ENCODE peak calls at places on chromosome 13, in five cellular contexts. One of them, this sample, is unnamed.

GRCh38 chr13:75836441-75836840 is 200.3 kb downstream of the LMO7 start:
- DNase-seq in CD8-positive, alpha-beta T cell: no peak
- DNase-seq in fibroblast of pulmonary artery: no peak
- DNase-seq in neural progenitor cell: no peak
- DNase-seq in mucosa of descending colon: peak; percentile 52
- DNase-seq in this sample: no peak

GRCh38 chr13:74117207-74117705 is 16.9 kb downstream of the KLF12 start:
- DNase-seq in neural progenitor cell: no peak
- DNase-seq in CD8-positive, alpha-beta T cell: no peak
- DNase-seq in fibroblast of pulmonary artery: no peak
- DNase-seq in mucosa of descending colon: no peak
- DNase-seq in this sample: no peak

GRCh38 chr13:74166286-74166685 is 32.1 kb upstream of the KLF12 start:
- DNase-seq in CD8-positive, alpha-beta T cell: no peak
- DNase-seq in neural progenitor cell: no peak
- DNase-seq in mucosa of descending colon: no peak
- DNase-seq in fibroblast of pulmonary artery: no peak
- DNase-seq in this sample: no peak

GRCh38 chr13:23321534-23322241 is 111.8 kb downstream of the SACS start:
- DNase-seq in mucosa of descending colon: peak; percentile 17
- DNase-seq in CD8-positive, alpha-beta T cell: no peak
- DNase-seq in neural progenitor cell: no peak
- DNase-seq in fibroblast of pulmonary artery: peak; percentile 95
- DNase-seq in this sample: peak; percentile 92

GRCh38 chr13:25881946-25882574 is 169.8 kb downstream of the SHISA2 start:
- DNase-seq in CD8-positive, alpha-beta T cell: no peak
- DNase-seq in fibroblast of pulmonary artery: no peak
- DNase-seq in neural progenitor cell: peak; percentile 91
- DNase-seq in mucosa of descending colon: no peak
- DNase-seq in this sample: no peak

GRCh38 chr13:25978961-25979360 is 72.9 kb downstream of the SHISA2 start:
- DNase-seq in CD8-positive, alpha-beta T cell: no peak
- DNase-seq in mucosa of descending colon: no peak
- DNase-seq in neural progenitor cell: no peak
- DNase-seq in fibroblast of pulmonary artery: no peak
- DNase-seq in this sample: no peak

GRCh38 chr13:113759525-113760137 is 605 bp downstream of the TMEM255B start:
- DNase-seq in fibroblast of pulmonary artery: peak; percentile 50
- DNase-seq in mucosa of descending colon: no peak
- DNase-seq in neural progenitor cell: peak; percentile 58
- DNase-seq in CD8-positive, alpha-beta T cell: no peak
- DNase-seq in this sample: no peak

GRCh38 chr13:41231786-41232185 is 31.6 kb downstream of the MTRF1 start:
- DNase-seq in CD8-positive, alpha-beta T cell: no peak
- DNase-seq in mucosa of descending colon: peak; percentile 80
- DNase-seq in fibroblast of pulmonary artery: peak; percentile 61
- DNase-seq in neural progenitor cell: no peak
- DNase-seq in this sample: peak; percentile 21

GRCh38 chr13:40589285-40590109 is 76.9 kb downstream of the FOXO1 start:
- DNase-seq in neural progenitor cell: peak; percentile 38
- DNase-seq in fibroblast of pulmonary artery: peak; percentile 90
- DNase-seq in mucosa of descending colon: peak; percentile 31
- DNase-seq in CD8-positive, alpha-beta T cell: no peak
- DNase-seq in this sample: peak; percentile 83

GRCh38 chr13:26831336-26831908 is 70.8 kb upstream of the GPR12 start:
- DNase-seq in neural progenitor cell: no peak
- DNase-seq in fibroblast of pulmonary artery: no peak
- DNase-seq in CD8-positive, alpha-beta T cell: no peak
- DNase-seq in mucosa of descending colon: no peak
- DNase-seq in this sample: no peak

GRCh38 chr13:59364508-59365187 is 799.1 kb downstream of the DIAPH3 start:
- DNase-seq in neural progenitor cell: peak; percentile 24
- DNase-seq in mucosa of descending colon: no peak
- DNase-seq in CD8-positive, alpha-beta T cell: no peak
- DNase-seq in fibroblast of pulmonary artery: no peak
- DNase-seq in this sample: no peak

GRCh38 chr13:53004605-53005004 is 24.0 kb upstream of the OLFM4 start:
- DNase-seq in CD8-positive, alpha-beta T cell: no peak
- DNase-seq in fibroblast of pulmonary artery: no peak
- DNase-seq in neural progenitor cell: peak; percentile 16
- DNase-seq in mucosa of descending colon: peak; percentile 31
- DNase-seq in this sample: no peak

GRCh38 chr13:41670873-41671443 is 213.6 kb downstream of the RGCC start:
- DNase-seq in neural progenitor cell: no peak
- DNase-seq in fibroblast of pulmonary artery: no peak
- DNase-seq in CD8-positive, alpha-beta T cell: no peak
- DNase-seq in mucosa of descending colon: no peak
- DNase-seq in this sample: no peak

GRCh38 chr13:31321457-31321856 is 121.7 kb downstream of the B3GLCT start:
- DNase-seq in fibroblast of pulmonary artery: no peak
- DNase-seq in neural progenitor cell: no peak
- DNase-seq in CD8-positive, alpha-beta T cell: no peak
- DNase-seq in mucosa of descending colon: no peak
- DNase-seq in this sample: no peak

GRCh38 chr13:112627161-112627560 is 39.2 kb upstream of the TUBGCP3 start:
- DNase-seq in neural progenitor cell: no peak
- DNase-seq in CD8-positive, alpha-beta T cell: no peak
- DNase-seq in mucosa of descending colon: no peak
- DNase-seq in fibroblast of pulmonary artery: no peak
- DNase-seq in this sample: no peak

GRCh38 chr13:53110181-53110580 is 81.6 kb downstream of the OLFM4 start:
- DNase-seq in CD8-positive, alpha-beta T cell: no peak
- DNase-seq in fibroblast of pulmonary artery: no peak
- DNase-seq in neural progenitor cell: no peak
- DNase-seq in mucosa of descending colon: no peak
- DNase-seq in this sample: no peak

GRCh38 chr13:41458187-41458938 is 1.0 kb downstream of the RGCC start:
- DNase-seq in mucosa of descending colon: peak; percentile 43
- DNase-seq in neural progenitor cell: peak; percentile 54
- DNase-seq in fibroblast of pulmonary artery: no peak
- DNase-seq in CD8-positive, alpha-beta T cell: peak; percentile 32
- DNase-seq in this sample: no peak

GRCh38 chr13:113616281-113616906 is 31.8 kb downstream of the TFDP1 start:
- DNase-seq in mucosa of descending colon: no peak
- DNase-seq in fibroblast of pulmonary artery: peak; percentile 74
- DNase-seq in neural progenitor cell: no peak
- DNase-seq in CD8-positive, alpha-beta T cell: no peak
- DNase-seq in this sample: peak; percentile 21

GRCh38 chr13:45702869-45703391 is 810 bp downstream of the CBY2 start:
- DNase-seq in neural progenitor cell: no peak
- DNase-seq in mucosa of descending colon: no peak
- DNase-seq in fibroblast of pulmonary artery: no peak
- DNase-seq in CD8-positive, alpha-beta T cell: no peak
- DNase-seq in this sample: no peak

GRCh38 chr13:45705145-45705695 is 3.1 kb downstream of the CBY2 start:
- DNase-seq in fibroblast of pulmonary artery: no peak
- DNase-seq in neural progenitor cell: peak; percentile 66
- DNase-seq in CD8-positive, alpha-beta T cell: no peak
- DNase-seq in mucosa of descending colon: no peak
- DNase-seq in this sample: no peak

GRCh38 chr13:45704211-45704739 is 2.2 kb downstream of the CBY2 start:
- DNase-seq in mucosa of descending colon: no peak
- DNase-seq in fibroblast of pulmonary artery: no peak
- DNase-seq in CD8-positive, alpha-beta T cell: no peak
- DNase-seq in neural progenitor cell: no peak
- DNase-seq in this sample: no peak

GRCh38 chr13:45700971-45701900 is 884 bp upstream of the CBY2 start:
- DNase-seq in mucosa of descending colon: peak; percentile 12
- DNase-seq in neural progenitor cell: no peak
- DNase-seq in CD8-positive, alpha-beta T cell: no peak
- DNase-seq in fibroblast of pulmonary artery: no peak
- DNase-seq in this sample: no peak

DNA sequence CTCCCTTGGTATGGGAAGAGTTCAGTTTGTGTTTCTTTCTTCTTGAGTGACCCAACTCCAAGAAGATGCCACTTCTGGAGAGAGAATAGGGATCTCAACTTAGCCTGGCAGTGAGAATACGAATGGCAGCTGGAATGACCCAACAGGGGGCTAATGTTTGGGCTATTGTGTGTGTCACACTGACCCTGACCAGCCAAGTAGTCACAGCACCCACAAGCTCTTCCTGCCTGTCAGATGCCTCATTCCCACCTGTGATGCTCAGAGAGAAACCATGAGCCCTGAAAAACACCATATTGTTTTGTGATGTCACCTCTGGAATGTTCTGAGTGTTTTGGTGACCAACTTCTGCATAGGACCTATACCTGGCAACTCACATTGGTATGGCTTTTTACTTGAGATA is at the start of gene CBY2:
- DNase-seq in neural progenitor cell: no peak
- DNase-seq in fibroblast of pulmonary artery: no peak
- DNase-seq in CD8-positive, alpha-beta T cell: no peak
- DNase-seq in mucosa of descending colon: no peak
- DNase-seq in this sample: no peak
- H3K4me3 ChIP-seq in neural progenitor cell: no peak within 1 kb of the TSS
- H3K4me3 ChIP-seq in fibroblast of pulmonary artery: no peak within 1 kb of the TSS
- H3K4me3 ChIP-seq in CD8-positive, alpha-beta T cell: no peak within 1 kb of the TSS
- H3K4me3 ChIP-seq in mucosa of descending colon: no peak within 1 kb of the TSS
- H3K4me3 ChIP-seq in this sample: no peak within 1 kb of the TSS

GRCh38 chr13:51223284-51224270 is 1.4 kb downstream of the FAM124A start:
- DNase-seq in neural progenitor cell: peak; percentile 74
- DNase-seq in CD8-positive, alpha-beta T cell: no peak
- DNase-seq in fibroblast of pulmonary artery: no peak
- DNase-seq in mucosa of descending colon: no peak
- DNase-seq in this sample: no peak

GRCh38 chr13:51220706-51221105 is 1.5 kb upstream of the FAM124A start:
- DNase-seq in CD8-positive, alpha-beta T cell: no peak
- DNase-seq in mucosa of descending colon: no peak
- DNase-seq in fibroblast of pulmonary artery: no peak
- DNase-seq in neural progenitor cell: no peak
- DNase-seq in this sample: no peak

GRCh38 chr13:51221108-51221507 is 1.1 kb upstream of the FAM124A start:
- DNase-seq in CD8-positive, alpha-beta T cell: no peak
- DNase-seq in mucosa of descending colon: no peak
- DNase-seq in neural progenitor cell: no peak
- DNase-seq in fibroblast of pulmonary artery: no peak
- DNase-seq in this sample: no peak

GRCh38 chr13:51222510-51223283 is 499 bp downstream of the FAM124A start:
- DNase-seq in mucosa of descending colon: no peak
- DNase-seq in CD8-positive, alpha-beta T cell: no peak
- DNase-seq in fibroblast of pulmonary artery: no peak
- DNase-seq in neural progenitor cell: peak; percentile 69
- DNase-seq in this sample: no peak

GRCh38 chr13:51221674-51222509 is at the start of gene FAM124A:
- DNase-seq in CD8-positive, alpha-beta T cell: no peak
- DNase-seq in mucosa of descending colon: peak; percentile 41
- DNase-seq in fibroblast of pulmonary artery: no peak
- DNase-seq in neural progenitor cell: peak; percentile 91
- DNase-seq in this sample: peak; percentile 27
- TF ChIP-seq CTCF in CD8-positive, alpha-beta T cell: no peak
- TF ChIP-seq CTCF in mucosa of descending colon: peak; percentile 27
- TF ChIP-seq CTCF in fibroblast of pulmonary artery: no peak
- TF ChIP-seq CTCF in neural progenitor cell: peak; percentile 28
- TF ChIP-seq CTCF in this sample: no peak

DNA sequence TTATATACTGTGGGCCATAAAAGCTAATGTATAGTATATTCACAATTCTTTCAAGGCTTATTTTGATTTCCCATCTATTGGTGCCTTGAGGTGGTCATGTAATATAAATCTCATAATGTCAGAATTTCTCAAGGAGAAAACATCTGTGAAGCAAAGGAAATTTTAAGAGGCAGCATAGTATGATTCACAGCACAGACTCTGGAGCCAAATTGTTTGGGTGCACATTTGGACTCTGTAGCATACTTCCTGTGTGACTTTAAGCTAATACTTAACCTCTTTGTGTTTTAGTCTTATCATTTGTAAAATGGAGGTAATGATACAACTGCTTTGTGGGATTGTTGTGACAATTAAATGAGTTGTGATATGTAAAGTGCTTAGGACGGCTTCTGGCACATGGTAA is 67.6 kb downstream of the PIBF1 start:
- DNase-seq in CD8-positive, alpha-beta T cell: no peak
- DNase-seq in neural progenitor cell: no peak
- DNase-seq in fibroblast of pulmonary artery: peak; percentile 35
- DNase-seq in mucosa of descending colon: no peak
- DNase-seq in this sample: peak; percentile 52
- H3K4me3 ChIP-seq in CD8-positive, alpha-beta T cell: no peak overlapping the region
- H3K4me3 ChIP-seq in neural progenitor cell: no peak overlapping the region
- H3K4me3 ChIP-seq in fibroblast of pulmonary artery: no peak overlapping the region
- H3K4me3 ChIP-seq in mucosa of descending colon: no peak overlapping the region
- H3K4me3 ChIP-seq in this sample: no peak overlapping the region

GRCh38 chr13:24406524-24406923 is 97.1 kb downstream of the C1QTNF9 start:
- DNase-seq in mucosa of descending colon: no peak
- DNase-seq in fibroblast of pulmonary artery: no peak
- DNase-seq in neural progenitor cell: no peak
- DNase-seq in CD8-positive, alpha-beta T cell: no peak
- DNase-seq in this sample: no peak

DNA sequence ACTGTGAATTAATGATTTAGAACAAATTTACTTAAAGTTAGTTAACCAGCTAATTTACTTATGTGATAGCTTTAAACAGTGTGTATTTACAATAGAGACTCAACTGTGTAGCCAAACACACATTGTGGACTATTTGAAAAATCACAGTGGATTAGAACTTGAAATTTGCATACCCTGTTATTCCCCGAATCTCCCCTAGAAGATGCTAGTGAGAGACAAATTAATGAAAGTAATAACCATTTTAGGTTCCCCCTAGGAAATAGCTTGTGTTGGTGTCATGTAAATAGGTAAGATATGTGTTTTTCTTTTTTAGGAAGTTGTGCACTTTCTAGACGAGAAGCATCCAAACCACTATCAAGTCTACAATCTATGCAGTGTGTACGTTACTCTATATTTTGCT is 98.5 kb downstream of the C1QTNF9 start:
- DNase-seq in fibroblast of pulmonary artery: no peak
- DNase-seq in mucosa of descending colon: no peak
- DNase-seq in CD8-positive, alpha-beta T cell: no peak
- DNase-seq in neural progenitor cell: no peak
- DNase-seq in this sample: no peak
- TF ChIP-seq CTCF in fibroblast of pulmonary artery: peak; percentile 8
- TF ChIP-seq CTCF in mucosa of descending colon: no peak
- TF ChIP-seq CTCF in CD8-positive, alpha-beta T cell: no peak
- TF ChIP-seq CTCF in neural progenitor cell: peak; percentile 23
- TF ChIP-seq CTCF in this sample: peak; percentile 25